ENCODE peak calls at places on chromosome 7, in ten cellular contexts. N, J, R, A, S, Y, F, K, C and B are unnamed samples. For H3K9me3, the result is how much of the 10 kb centered on the place peaks cover.

GRCh38 chr7:101882595-101883564 is 65.5 kb downstream of the CUX1 start:
- DNase-seq in N (peak), J (peak), R (no peak), A (peak), S (peak), Y (no peak), F (peak), K (peak), C (peak), B (peak)

GRCh38 chr7:6188395-6188794 is 84.0 kb downstream of the CYTH3 start:
- DNase-seq in N (no peak), J (no peak), R (no peak), A (no peak), S (no peak), Y (no peak), F (no peak), K (no peak), C (no peak), B (no peak)

GRCh38 chr7:102463841-102464576 is 654 bp downstream of the ALKBH4 start:
- DNase-seq in N (no peak), J (no peak), R (no peak), A (no peak), S (no peak), Y (no peak), F (no peak), K (no peak), C (no peak), B (no peak)

GRCh38 chr7:2098496-2098895 is 134.2 kb downstream of the MAD1L1 start:
- DNase-seq in N (no peak), J (no peak), R (no peak), A (no peak), S (no peak), Y (no peak), F (no peak), K (no peak), C (no peak), B (no peak)

GRCh38 chr7:138880881-138881577 is 83.0 kb upstream of the ATP6V0A4 start:
- DNase-seq in N (no peak), J (no peak), R (no peak), A (no peak), S (no peak), Y (no peak), F (no peak), K (no peak), C (peak), B (no peak)

GRCh38 chr7:28500143-28500542 is 87.8 kb downstream of the CREB5 start:
- DNase-seq in N (no peak), J (no peak), R (no peak), A (no peak), S (no peak), Y (no peak), F (no peak), K (no peak), C (no peak), B (no peak)

GRCh38 chr7:35032166-35032565 is 5.1 kb downstream of the DPY19L1 start:
- DNase-seq in N (no peak), J (no peak), R (no peak), A (no peak), S (no peak), Y (no peak), F (no peak), K (no peak), C (no peak), B (no peak)

GRCh38 chr7:84700563-84701370 is 486.1 kb downstream of the SEMA3D start:
- DNase-seq in N (no peak), J (no peak), R (no peak), A (no peak), S (no peak), Y (no peak), F (no peak), K (peak), C (peak), B (no peak)

GRCh38 chr7:158404031-158404761 is 183.4 kb downstream of the PTPRN2 start:
- DNase-seq in N (no peak), J (no peak), R (no peak), A (peak), S (no peak), Y (no peak), F (no peak), K (no peak), C (no peak), B (no peak)

GRCh38 chr7:42097756-42098155 is 139.3 kb downstream of the GLI3 start:
- DNase-seq in N (peak), J (no peak), R (no peak), A (no peak), S (no peak), Y (no peak), F (no peak), K (peak), C (peak), B (no peak)

GRCh38 chr7:42099076-42099836 is 137.8 kb downstream of the GLI3 start:
- DNase-seq in N (no peak), J (no peak), R (no peak), A (no peak), S (no peak), Y (no peak), F (no peak), K (peak), C (peak), B (no peak)

GRCh38 chr7:42096262-42096661 is 140.7 kb downstream of the GLI3 start:
- DNase-seq in N (no peak), J (no peak), R (no peak), A (no peak), S (no peak), Y (no peak), F (no peak), K (no peak), C (no peak), B (no peak)

GRCh38 chr7:42095791-42096190 is 141.2 kb downstream of the GLI3 start:
- DNase-seq in N (no peak), J (no peak), R (no peak), A (no peak), S (no peak), Y (no peak), F (no peak), K (no peak), C (no peak), B (no peak)

DNA sequence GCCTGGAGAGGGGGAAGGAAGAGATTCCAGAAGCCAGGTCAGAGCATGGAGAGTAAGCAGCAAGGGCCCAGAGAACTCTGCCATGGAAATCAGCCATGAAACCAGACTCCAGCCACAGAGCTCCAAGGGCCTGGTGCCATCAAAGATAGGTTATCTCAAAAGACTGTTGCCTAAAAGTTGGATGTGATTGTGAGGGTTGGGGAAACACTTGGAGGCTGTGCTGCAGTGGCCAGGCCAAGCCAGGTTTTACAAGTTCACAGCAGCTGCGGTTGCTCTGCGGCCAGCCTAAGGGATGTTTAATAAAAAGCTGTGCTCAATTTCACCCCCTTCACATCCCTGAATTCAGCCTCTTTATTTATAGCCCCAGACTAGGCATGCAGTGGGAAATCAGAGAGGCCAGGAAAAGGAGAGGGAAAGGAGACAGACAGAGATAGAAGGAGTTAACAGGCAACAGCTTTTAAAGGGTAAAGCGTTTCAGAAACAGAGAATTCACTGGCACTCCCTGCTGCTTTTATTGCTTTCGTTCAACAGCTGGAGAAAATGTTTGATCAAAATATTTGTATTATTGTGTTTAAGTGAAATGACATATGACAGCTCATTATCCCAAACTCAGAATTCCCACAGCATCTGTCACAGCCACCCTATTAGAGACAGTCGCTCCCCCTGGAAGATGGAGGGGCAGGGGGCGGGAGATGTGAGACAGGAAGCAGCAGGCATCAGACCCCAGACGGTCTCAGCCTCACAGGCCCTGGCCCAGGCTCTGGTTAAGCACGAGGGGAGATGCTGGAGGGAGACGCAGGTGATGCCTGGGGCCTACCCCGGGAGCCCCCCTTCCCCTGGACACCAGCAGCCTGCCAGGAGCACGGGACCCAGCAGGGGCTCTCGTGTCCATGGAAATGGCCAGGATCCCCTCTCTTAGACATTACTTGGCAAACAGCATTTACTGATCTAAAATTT is 140.1 kb downstream of the GLI3 start:
- DNase-seq in N (no peak), J (no peak), R (no peak), A (no peak), S (no peak), Y (no peak), F (peak), K (peak), C (peak), B (no peak)
- H3K4me3 ChIP-seq in N (no peak), J (no peak), R (no peak), A (no peak), S (no peak), Y (no peak), F (no peak), K (no peak), C (no peak), B (no peak)

GRCh38 chr7:57646901-57647246 is 196.9 kb downstream of the ZNF716 start:
- DNase-seq in N (no peak), J (no peak), R (no peak), A (peak), S (no peak), Y (no peak), F (no peak), K (no peak), C (no peak), B (no peak)

GRCh38 chr7:57653262-57653830 is 203.4 kb downstream of the ZNF716 start:
- DNase-seq in N (no peak), J (no peak), R (no peak), A (no peak), S (no peak), Y (no peak), F (no peak), K (no peak), C (no peak), B (no peak)

GRCh38 chr7:57646219-57646900 is 196.4 kb downstream of the ZNF716 start:
- DNase-seq in N (no peak), J (no peak), R (no peak), A (no peak), S (no peak), Y (no peak), F (no peak), K (no peak), C (no peak), B (no peak)

DNA sequence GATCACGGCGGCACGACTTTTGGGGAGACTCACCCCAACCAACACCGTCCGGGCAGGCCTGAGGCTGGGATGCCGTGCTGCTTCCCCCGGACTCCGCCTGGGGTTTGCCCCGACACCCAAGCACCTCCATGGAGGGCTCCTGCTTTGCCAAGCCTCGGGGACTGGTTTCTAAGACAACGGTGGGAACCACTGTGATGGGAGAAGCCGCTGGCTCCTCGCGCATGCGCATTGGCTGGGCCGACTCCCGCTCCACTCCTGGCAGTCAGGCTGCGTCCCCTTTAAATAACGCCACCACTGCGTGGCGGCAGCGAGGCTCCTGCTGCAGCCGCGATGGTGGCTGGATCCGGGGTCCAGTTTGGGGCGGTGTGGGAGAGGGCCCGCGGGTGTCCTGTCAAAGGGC is 201.0 kb downstream of the ZNF716 start:
- DNase-seq in N (no peak), J (no peak), R (no peak), A (no peak), S (no peak), Y (no peak), F (no peak), K (no peak), C (no peak), B (no peak)
- H3K9me3 ChIP-seq in N (under half), J (under half), R (under half), A (under half), S (under half), Y (under half), F (under half), K (half or more), C (under half), B (under half)

DNA sequence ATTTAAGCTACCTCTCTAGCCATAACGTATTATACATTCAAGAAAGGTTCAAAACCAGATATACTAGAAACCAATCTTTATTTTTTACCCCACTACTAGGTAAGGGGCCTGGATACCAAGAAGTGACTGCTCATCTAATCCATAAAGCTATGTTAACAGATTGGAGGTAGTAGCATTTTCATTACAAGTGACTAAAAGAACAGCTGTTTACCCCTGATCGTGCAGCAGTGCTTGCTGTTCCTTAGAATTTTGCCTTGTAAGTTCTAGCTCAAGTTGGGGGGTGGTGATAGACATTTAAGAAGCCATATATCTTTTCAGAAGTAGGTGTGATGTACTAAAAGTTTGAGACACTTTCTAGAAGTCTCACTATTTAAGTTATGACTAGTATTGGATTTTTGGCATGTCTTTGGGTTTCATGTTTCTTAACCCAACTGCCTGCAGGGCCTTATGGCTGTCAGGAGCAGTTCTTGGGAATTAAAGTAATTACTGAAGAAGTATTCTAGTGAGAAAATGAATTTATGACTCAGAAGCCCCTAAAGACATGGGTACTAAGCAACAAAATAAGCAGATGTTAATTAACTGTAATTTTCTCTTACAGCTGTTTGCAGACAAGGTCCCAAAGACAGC is 2.3 kb downstream of the PPIA start:
- DNase-seq in N (no peak), J (no peak), R (no peak), A (no peak), S (no peak), Y (no peak), F (no peak), K (no peak), C (no peak), B (no peak)
- H3K4me3 ChIP-seq in N (peak), J (no peak), R (peak), A (peak), S (peak), Y (peak), F (no peak), K (peak), C (peak), B (peak)

DNA sequence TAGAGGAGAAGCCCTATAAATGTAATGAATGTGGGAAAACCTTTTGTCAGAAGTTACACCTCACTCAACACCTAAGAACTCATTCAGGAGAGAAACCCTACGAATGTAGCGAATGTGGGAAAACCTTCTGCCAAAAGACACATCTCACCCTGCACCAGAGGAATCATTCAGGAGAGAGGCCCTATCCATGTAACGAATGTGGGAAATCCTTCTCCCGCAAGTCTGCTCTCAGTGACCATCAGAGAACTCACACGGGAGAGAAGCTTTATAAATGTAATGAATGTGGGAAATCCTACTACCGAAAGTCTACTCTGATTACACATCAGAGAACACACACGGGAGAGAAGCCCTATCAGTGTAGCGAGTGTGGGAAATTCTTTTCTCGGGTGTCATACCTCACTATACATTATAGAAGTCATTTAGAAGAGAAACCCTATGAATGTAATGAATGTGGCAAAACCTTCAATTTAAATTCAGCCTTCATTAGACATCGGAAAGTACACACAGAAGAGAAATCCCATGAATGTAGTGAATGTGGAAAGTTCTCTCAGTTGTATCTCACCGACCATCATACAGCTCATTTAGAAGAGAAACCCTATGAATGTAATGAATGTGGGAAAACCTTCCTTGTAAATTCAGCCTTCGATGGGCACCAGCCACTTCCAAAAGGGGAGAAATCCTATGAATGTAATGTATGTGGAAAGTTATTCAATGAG is 18.9 kb downstream of the RBAK start:
- DNase-seq in N (peak), J (no peak), R (no peak), A (no peak), S (no peak), Y (no peak), F (no peak), K (no peak), C (peak), B (no peak)
- H3K9me3 ChIP-seq in N (half or more), J (half or more), R (half or more), A (half or more), S (half or more), Y (half or more), F (half or more), K (half or more), C (under half), B (half or more)

DNA sequence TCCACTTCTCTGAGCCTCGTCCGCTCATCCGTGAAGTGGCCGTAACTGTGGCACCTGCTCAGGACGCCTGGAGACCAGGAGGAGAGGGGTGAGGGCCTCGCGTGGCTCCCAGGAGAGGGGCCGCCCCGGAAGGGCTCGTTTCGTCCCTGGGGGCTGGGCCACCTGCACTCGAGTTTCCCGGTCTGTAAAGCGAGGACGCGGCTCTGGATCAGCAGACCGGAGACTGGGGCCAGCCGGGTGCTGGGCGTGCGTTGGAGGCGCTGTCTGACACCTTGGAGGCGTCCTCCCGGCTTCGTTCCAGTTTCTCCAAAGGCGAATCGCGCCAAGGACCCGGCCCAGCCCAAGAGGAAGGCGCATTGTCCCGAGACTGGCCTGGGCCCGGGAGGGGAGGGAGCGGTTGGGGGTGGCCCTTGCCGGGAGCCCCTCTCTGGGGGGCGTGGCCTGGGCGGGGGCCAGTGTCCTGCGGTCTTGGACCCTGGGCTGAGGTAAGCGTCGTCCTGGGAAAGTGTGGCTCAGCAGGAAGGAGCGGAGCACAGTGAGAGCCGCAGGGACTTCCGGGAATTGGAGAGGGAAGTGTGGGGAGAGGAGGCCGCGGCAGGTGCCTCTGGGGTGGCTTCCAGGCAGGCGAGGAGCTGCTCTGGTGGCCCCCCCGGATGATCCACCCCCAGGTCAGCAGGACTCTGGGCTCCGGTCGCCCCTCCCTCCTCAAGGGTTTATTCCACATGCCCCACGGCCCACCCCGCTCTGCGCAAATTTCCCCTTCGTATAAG is 89.7 kb downstream of the FOXL3 start:
- DNase-seq in N (no peak), J (peak), R (no peak), A (peak), S (no peak), Y (no peak), F (no peak), K (no peak), C (no peak), B (peak)
- H3K4me3 ChIP-seq in N (no peak), J (no peak), R (no peak), A (peak), S (no peak), Y (no peak), F (no peak), K (no peak), C (no peak), B (no peak)

DNA sequence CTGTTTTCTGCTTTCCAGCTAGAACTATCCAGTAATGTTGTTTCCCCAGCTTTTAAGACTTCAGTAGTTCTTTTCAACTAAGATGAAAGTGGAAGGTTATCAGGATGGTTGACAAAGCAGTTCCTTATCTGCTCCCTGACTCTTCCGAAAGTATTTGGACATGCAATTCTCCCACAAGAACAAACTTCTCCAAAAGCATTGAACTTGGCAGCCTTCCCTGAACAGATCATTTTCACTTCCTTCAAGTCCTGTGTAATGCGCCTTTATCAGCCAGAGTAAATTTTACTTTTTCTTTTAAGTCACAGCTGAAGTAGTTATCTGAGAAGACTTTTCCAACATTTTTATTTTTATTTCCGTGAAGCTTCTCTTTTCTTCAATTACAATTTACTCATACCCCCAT is 39.7 kb downstream of the CDC14C start:
- DNase-seq in N (no peak), J (no peak), R (no peak), A (no peak), S (no peak), Y (no peak), F (peak), K (no peak), C (peak), B (no peak)
- H3K9me3 ChIP-seq in N (under half), J (under half), R (under half), A (under half), S (under half), Y (under half), F (under half), K (under half), C (under half), B (under half)